ENCODE peak calls at places on chromosomes 3 and 15, in five cellular contexts. H is H4; T is activated effector memory CD4-positive, alpha-beta T cell treated with anti-CD3 and anti-CD28 coated beads, Interleukin-2, amount 50 U/mL, for 16 hours; P is neural crest cell; Y is activated naive CD8-positive, alpha-beta T cell treated with anti-CD3 and anti-CD28 coated beads, Interleukin-2, amount 50 U/mL, for 24 hours. O is an unnamed sample.

GRCh38 chr3:50632450-50632849 is 15.5 kb downstream of the MAPKAPK3 start:
- DNase-seq in Y (no peak), P (no peak), T (no peak), H (no peak), O (no peak)

GRCh38 chr15:76299786-76300185 is 11.5 kb downstream of the ETFA start:
- DNase-seq in H (no peak), Y (no peak), T (no peak), P (no peak), O (no peak)

GRCh38 chr15:82663186-82663600 is 16.0 kb upstream of the CPEB1 start:
- DNase-seq in P (peak), T (peak), Y (peak), H (no peak), O (peak)

GRCh38 chr3:69232447-69232846 is 110.1 kb upstream of the LMOD3 start:
- DNase-seq in Y (no peak), P (no peak), T (no peak), H (no peak), O (no peak)

GRCh38 chr3:110166791-110167190 is 829.4 kb upstream of the DPPA4 start:
- DNase-seq in P (no peak), H (no peak), Y (no peak), T (no peak), O (no peak)

GRCh38 chr3:10780922-10781321 is 35.1 kb upstream of the SLC6A11 start:
- DNase-seq in T (no peak), P (no peak), H (no peak), Y (no peak), O (no peak)

GRCh38 chr3:109257269-109257668 is 59.0 kb downstream of the DPPA2 start:
- DNase-seq in T (no peak), H (peak), P (no peak), Y (no peak), O (peak)

GRCh38 chr3:125256675-125257074 is 44.1 kb upstream of the SLC12A8 start:
- DNase-seq in Y (no peak), H (no peak), P (no peak), T (no peak), O (no peak)

GRCh38 chr3:124780767-124781485 is 50.7 kb downstream of the UMPS start:
- DNase-seq in Y (no peak), T (no peak), H (peak), P (no peak), O (peak)

GRCh38 chr3:147385059-147386012 is 21.0 kb downstream of the ZIC4 start:
- DNase-seq in H (no peak), Y (no peak), T (no peak), P (no peak), O (no peak)

O was measured in skeletal muscle cell.